ENCODE peak calls at places on chromosomes 3 and 15, in four cellular contexts. One of them, this sample, is unnamed.

GRCh38 chr15:89664951-89665350 is 9.7 kb upstream of the KIF7 start:
- DNase-seq in GM10248: no peak
- DNase-seq in lower lobe of right lung: no peak
- DNase-seq in iris pigment epithelial cell: no peak
- DNase-seq in this sample: no peak

GRCh38 chr3:27681249-27681748 is 40.8 kb downstream of the EOMES start:
- DNase-seq in lower lobe of right lung: no peak
- DNase-seq in iris pigment epithelial cell: peak; percentile 80
- DNase-seq in GM10248: peak; percentile 65
- DNase-seq in this sample: peak; percentile 29

GRCh38 chr15:78638658-78639314 is 2.2 kb downstream of the CHRNB4 start:
- DNase-seq in lower lobe of right lung: no peak
- DNase-seq in iris pigment epithelial cell: peak; percentile 24
- DNase-seq in GM10248: peak; percentile 70
- DNase-seq in this sample: no peak

GRCh38 chr15:43132830-43133428 is 457 bp upstream of the TMEM62 start:
- DNase-seq in iris pigment epithelial cell: no peak
- DNase-seq in GM10248: no peak
- DNase-seq in lower lobe of right lung: peak; percentile 52
- DNase-seq in this sample: no peak

GRCh38 chr3:8769088-8769822 is at the start of gene OXTR:
- DNase-seq in lower lobe of right lung: peak; percentile 67
- DNase-seq in iris pigment epithelial cell: peak; percentile 86
- DNase-seq in GM10248: peak; percentile 89
- DNase-seq in this sample: peak; percentile 84

GRCh38 chr3:125622381-125622788 is 27.1 kb upstream of the OSBPL11 start:
- DNase-seq in lower lobe of right lung: peak; percentile 64
- DNase-seq in GM10248: no peak
- DNase-seq in iris pigment epithelial cell: no peak
- DNase-seq in this sample: no peak

GRCh38 chr15:31285772-31286261 is 40.8 kb upstream of the KLF13 start:
- DNase-seq in lower lobe of right lung: no peak
- DNase-seq in iris pigment epithelial cell: no peak
- DNase-seq in GM10248: no peak
- DNase-seq in this sample: no peak

GRCh38 chr15:62122249-62122648 is 42.8 kb downstream of the C2CD4B start:
- DNase-seq in lower lobe of right lung: no peak
- DNase-seq in iris pigment epithelial cell: no peak
- DNase-seq in GM10248: no peak
- DNase-seq in this sample: no peak

GRCh38 chr3:136122006-136122405 is 74.1 kb downstream of the MSL2 start:
- DNase-seq in lower lobe of right lung: no peak
- DNase-seq in GM10248: no peak
- DNase-seq in iris pigment epithelial cell: peak; percentile 58
- DNase-seq in this sample: no peak

GRCh38 chr3:197592361-197593045 is 36.7 kb upstream of the BDH1 start:
- DNase-seq in GM10248: no peak
- DNase-seq in lower lobe of right lung: no peak
- DNase-seq in iris pigment epithelial cell: no peak
- DNase-seq in this sample: no peak

GRCh38 chr3:126661965-126662364 is 7.0 kb upstream of the TXNRD3 start:
- DNase-seq in GM10248: no peak
- DNase-seq in iris pigment epithelial cell: no peak
- DNase-seq in lower lobe of right lung: no peak
- DNase-seq in this sample: no peak